ENCODE peak calls at places on chromosomes 11 and 22, in eight cellular contexts. Q is fibroblast of lung; Y is body of pancreas; L is A549; K is left lung; D is stomach; G is CD4-positive, alpha-beta T cell; Z is IMR-90. N is an unnamed sample.
A peak's percentile ranks its signal among the peaks of the same experiment; 100 is the strongest.

GRCh38 chr22:45318168-45318557 is 8.4 kb downstream of the FAM118A start:
- DNase-seq in L (no peak), K (peak; percentile 71), G (peak; percentile 88), Y (peak; percentile 72), Q (peak; percentile 93), Z (peak; percentile 97), D (peak; percentile 84), N (no peak)

GRCh38 chr11:1856306-1857005 is 3.6 kb downstream of the LSP1 start:
- DNase-seq in Z (no peak), G (no peak), Y (no peak), D (no peak), Q (no peak), L (no peak), K (no peak), N (no peak)

GRCh38 chr11:112042961-112043304 is 17.7 kb downstream of the DLAT start:
- DNase-seq in K (no peak), L (no peak), G (no peak), Q (no peak), D (no peak), Z (no peak), Y (no peak), N (no peak)

GRCh38 chr22:26889794-26890193 is 232.4 kb downstream of the MIAT start:
- DNase-seq in Y (no peak), G (no peak), K (no peak), Z (no peak), L (no peak), D (no peak), Q (no peak), N (no peak)

GRCh38 chr11:102589047-102589459 is 36.1 kb downstream of the MMP20 start:
- DNase-seq in Q (no peak), K (no peak), L (no peak), D (no peak), Z (no peak), G (no peak), Y (no peak), N (no peak)

GRCh38 chr11:10386861-10387208 is 68.2 kb upstream of the AMPD3 start:
- DNase-seq in G (no peak), Y (no peak), Z (no peak), K (no peak), D (no peak), Q (no peak), L (no peak), N (no peak)

GRCh38 chr11:24478718-24479117 is 18.1 kb upstream of the LUZP2 start:
- DNase-seq in Y (no peak), L (no peak), Z (peak; percentile 8), K (no peak), Q (no peak), D (no peak), G (no peak), N (no peak)

GRCh38 chr22:23705358-23705757 is 14.5 kb downstream of the RGL4 start:
- DNase-seq in D (no peak), K (no peak), Y (no peak), Z (no peak), L (no peak), G (no peak), Q (no peak), N (no peak)

GRCh38 chr11:70364745-70365535 is 33.4 kb upstream of the CTTN start:
- DNase-seq in Q (no peak), Z (no peak), D (no peak), K (no peak), G (peak; percentile 37), L (no peak), Y (no peak), N (no peak)

GRCh38 chr22:44645531-44645930 is 56.5 kb upstream of the PRR5 start:
- DNase-seq in G (no peak), Z (no peak), Q (no peak), Y (no peak), K (no peak), L (no peak), D (no peak), N (no peak)

GRCh38 chr11:69956669-69957190 is 121.4 kb upstream of the ANO1 start:
- DNase-seq in Q (no peak), Y (no peak), D (no peak), L (no peak), Z (no peak), G (no peak), K (no peak), N (no peak)

GRCh38 chr11:35192347-35192746 is 53.4 kb downstream of the CD44 start:
- DNase-seq in G (no peak), L (no peak), Q (peak; percentile 74), D (no peak), Z (peak; percentile 38), K (peak; percentile 75), Y (peak; percentile 38), N (no peak)

GRCh38 chr11:116984186-116984585 is 114.0 kb downstream of the SIK3 start:
- DNase-seq in L (no peak), Q (peak; percentile 85), Z (peak; percentile 75), Y (no peak), K (no peak), D (no peak), G (no peak), N (no peak)

GRCh38 chr22:17119481-17120202 is 1.5 kb downstream of the TMEM121B start:
- DNase-seq in L (peak; percentile 59), D (no peak), Z (no peak), Q (peak; percentile 17), G (no peak), Y (peak; percentile 53), K (no peak), N (no peak)

GRCh38 chr11:76316726-76317125 is 64.2 kb downstream of the THAP12 start:
- DNase-seq in D (no peak), L (no peak), Z (no peak), K (no peak), Q (no peak), Y (no peak), G (no peak), N (no peak)

GRCh38 chr11:13335319-13335718 is 57.7 kb downstream of the BMAL1 start:
- DNase-seq in Q (peak; percentile 76), Y (peak; percentile 77), Z (peak; percentile 66), D (peak; percentile 71), L (peak; percentile 76), K (peak; percentile 58), G (peak; percentile 71), N (no peak)

GRCh38 chr11:13337986-13338436 is 60.4 kb downstream of the BMAL1 start:
- DNase-seq in Y (no peak), L (peak; percentile 34), K (no peak), Q (peak; percentile 82), G (no peak), Z (peak; percentile 78), D (no peak), N (no peak)

GRCh38 chr11:13338437-13339069 is 61.0 kb downstream of the BMAL1 start:
- DNase-seq in D (no peak), G (no peak), L (peak; percentile 89), Y (no peak), K (no peak), Z (peak; percentile 69), Q (peak; percentile 65), N (no peak)

GRCh38 chr11:13334068-13334785 is 56.6 kb downstream of the BMAL1 start:
- DNase-seq in Y (no peak), L (no peak), G (no peak), Z (no peak), D (no peak), Q (no peak), K (no peak), N (no peak)

GRCh38 chr11:13336246-13336873 is 58.8 kb downstream of the BMAL1 start:
- DNase-seq in Y (no peak), Q (peak; percentile 29), G (no peak), L (peak; percentile 61), Z (peak; percentile 47), D (peak; percentile 54), K (no peak), N (no peak)
- H3K27ac ChIP-seq in Y (no peak overlapping the region), Q (peak overlapping the region; percentile 17), G (no peak overlapping the region), L (peak overlapping the region; percentile 95), Z (peak overlapping the region; percentile 67), D (no peak overlapping the region), K (no peak overlapping the region), N (no peak overlapping the region)

GRCh38 chr11:59573216-59573615 is 42.4 kb downstream of the OSBP start:
- DNase-seq in D (no peak), Y (no peak), Z (peak; percentile 94), K (no peak), L (no peak), G (no peak), Q (peak; percentile 94), N (no peak)
- H3K27ac ChIP-seq in D (no peak overlapping the region), Y (no peak overlapping the region), Z (peak overlapping the region; percentile 96), K (peak overlapping the region; percentile 25), L (no peak overlapping the region), G (no peak overlapping the region), Q (peak overlapping the region; percentile 44), N (no peak overlapping the region)

GRCh38 chr22:31296258-31296657 is 4.0 kb upstream of the PIK3IP1 start:
- DNase-seq in Y (no peak), L (no peak), G (no peak), K (no peak), D (no peak), Q (peak; percentile 57), Z (peak; percentile 58), N (no peak)

GRCh38 chr22:31295413-31295812 is 3.1 kb upstream of the PIK3IP1 start:
- DNase-seq in L (no peak), D (no peak), G (no peak), Q (no peak), K (no peak), Y (no peak), Z (no peak), N (no peak)

GRCh38 chr22:31291403-31291715 is 929 bp downstream of the PIK3IP1 start:
- DNase-seq in Y (no peak), D (no peak), G (no peak), L (no peak), Z (no peak), Q (peak; percentile 9), K (no peak), N (no peak)

GRCh38 chr22:31291716-31292644 is at the start of gene PIK3IP1:
- DNase-seq in D (peak; percentile 92), Y (peak; percentile 96), K (peak; percentile 93), Z (peak; percentile 91), L (peak; percentile 79), G (peak; percentile 88), Q (peak; percentile 89), N (peak; percentile 51)

DNA sequence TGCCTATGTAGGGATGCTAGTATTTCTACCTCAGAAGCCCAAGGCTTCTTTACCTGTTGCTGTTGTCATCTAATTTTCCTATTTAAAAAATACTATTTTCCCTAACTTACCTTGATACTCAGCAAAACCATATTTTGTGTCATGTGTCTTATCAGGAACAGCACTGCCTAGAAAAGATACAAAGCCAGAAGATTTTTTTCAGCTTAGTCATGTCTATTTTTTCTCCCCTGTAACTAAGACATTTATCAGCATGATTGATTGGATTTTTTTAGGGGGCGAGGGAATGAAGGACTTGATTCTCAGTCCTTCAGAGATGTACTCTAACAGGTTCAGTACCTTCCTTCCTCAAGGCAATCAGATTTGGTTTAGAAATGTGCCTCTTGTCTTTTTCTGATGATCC is 3.5 kb upstream of the PIK3IP1 start:
- DNase-seq in K (no peak), L (no peak), D (no peak), G (no peak), Q (peak; percentile 9), Z (peak; percentile 27), Y (no peak), N (no peak)
- H3K27ac ChIP-seq in K (peak overlapping the region; percentile 68), L (no peak overlapping the region), D (peak overlapping the region; percentile 11), G (no peak overlapping the region), Q (no peak overlapping the region), Z (no peak overlapping the region), Y (peak overlapping the region; percentile 70), N (peak overlapping the region; percentile 82)

GRCh38 chr22:37187552-37187890 is 526 bp downstream of the C1QTNF6 start:
- DNase-seq in G (no peak), L (peak; percentile 25), D (peak; percentile 38), Q (no peak), K (no peak), Y (no peak), Z (peak; percentile 37), N (no peak)
- H3K27ac ChIP-seq in G (no peak overlapping the region), L (peak overlapping the region; percentile 100), D (peak overlapping the region; percentile 81), Q (peak overlapping the region; percentile 39), K (peak overlapping the region; percentile 81), Y (peak overlapping the region; percentile 64), Z (peak overlapping the region; percentile 95), N (peak overlapping the region; percentile 86)